ENCODE peak calls at places on chromosomes 7 and 10, in six cellular contexts. One of them, this sample, is unnamed.

GRCh38 chr10:99742240-99742639 is 10.2 kb downstream of the CUTC start:
- DNase-seq in K562: no peak
- DNase-seq in HepG2: no peak
- DNase-seq in GM12878: no peak
- DNase-seq in H1: no peak
- DNase-seq in SK-N-SH: no peak
- DNase-seq in this sample: peak; percentile 43

GRCh38 chr10:95650232-95650631 is 6.3 kb downstream of the ALDH18A1 start:
- DNase-seq in K562: no peak
- DNase-seq in HepG2: no peak
- DNase-seq in GM12878: no peak
- DNase-seq in H1: no peak
- DNase-seq in SK-N-SH: no peak
- DNase-seq in this sample: no peak

GRCh38 chr10:30002438-30003266 is 56.7 kb downstream of the JCAD start:
- DNase-seq in K562: peak; percentile 46
- DNase-seq in HepG2: peak; percentile 65
- DNase-seq in GM12878: no peak
- DNase-seq in H1: peak; percentile 80
- DNase-seq in SK-N-SH: peak; percentile 73
- DNase-seq in this sample: peak; percentile 70

GRCh38 chr7:19621740-19622139 is 87.1 kb downstream of the POLR1F start:
- DNase-seq in K562: no peak
- DNase-seq in HepG2: no peak
- DNase-seq in GM12878: no peak
- DNase-seq in H1: no peak
- DNase-seq in SK-N-SH: no peak
- DNase-seq in this sample: peak; percentile 0

GRCh38 chr7:101740981-101741725 is 76.3 kb upstream of the CUX1 start:
- DNase-seq in K562: no peak
- DNase-seq in HepG2: no peak
- DNase-seq in GM12878: peak; percentile 72
- DNase-seq in H1: no peak
- DNase-seq in SK-N-SH: no peak
- DNase-seq in this sample: no peak

GRCh38 chr10:116733566-116733965 is 8.8 kb downstream of the HSPA12A start:
- DNase-seq in K562: no peak
- DNase-seq in HepG2: no peak
- DNase-seq in GM12878: no peak
- DNase-seq in H1: no peak
- DNase-seq in SK-N-SH: no peak
- DNase-seq in this sample: peak; percentile 93

GRCh38 chr10:59907918-59908807 is 1.8 kb upstream of the CCDC6 start:
- DNase-seq in K562: peak; percentile 75
- DNase-seq in HepG2: no peak
- DNase-seq in GM12878: no peak
- DNase-seq in H1: peak; percentile 80
- DNase-seq in SK-N-SH: no peak
- DNase-seq in this sample: peak; percentile 85

GRCh38 chr7:139034855-139035587 is 821 bp downstream of the ZC3HAV1L start:
- DNase-seq in K562: no peak
- DNase-seq in HepG2: no peak
- DNase-seq in GM12878: no peak
- DNase-seq in H1: no peak
- DNase-seq in SK-N-SH: peak; percentile 85
- DNase-seq in this sample: peak; percentile 27

GRCh38 chr10:12252882-12253546 is 57.0 kb downstream of the CDC123 start:
- DNase-seq in K562: peak; percentile 50
- DNase-seq in HepG2: no peak
- DNase-seq in GM12878: no peak
- DNase-seq in H1: no peak
- DNase-seq in SK-N-SH: no peak
- DNase-seq in this sample: peak; percentile 34

GRCh38 chr10:4181690-4182089 is 396.7 kb upstream of the KLF6 start:
- DNase-seq in K562: no peak
- DNase-seq in HepG2: no peak
- DNase-seq in GM12878: no peak
- DNase-seq in H1: no peak
- DNase-seq in SK-N-SH: no peak
- DNase-seq in this sample: no peak

GRCh38 chr7:44537442-44537841 is 3.7 kb downstream of the NPC1L1 start:
- DNase-seq in K562: no peak
- DNase-seq in HepG2: no peak
- DNase-seq in GM12878: no peak
- DNase-seq in H1: no peak
- DNase-seq in SK-N-SH: no peak
- DNase-seq in this sample: no peak

GRCh38 chr7:55464422-55464821 is 99.3 kb downstream of the LANCL2 start:
- DNase-seq in K562: no peak
- DNase-seq in HepG2: no peak
- DNase-seq in GM12878: no peak
- DNase-seq in H1: no peak
- DNase-seq in SK-N-SH: peak; percentile 4
- DNase-seq in this sample: peak; percentile 40

DNA sequence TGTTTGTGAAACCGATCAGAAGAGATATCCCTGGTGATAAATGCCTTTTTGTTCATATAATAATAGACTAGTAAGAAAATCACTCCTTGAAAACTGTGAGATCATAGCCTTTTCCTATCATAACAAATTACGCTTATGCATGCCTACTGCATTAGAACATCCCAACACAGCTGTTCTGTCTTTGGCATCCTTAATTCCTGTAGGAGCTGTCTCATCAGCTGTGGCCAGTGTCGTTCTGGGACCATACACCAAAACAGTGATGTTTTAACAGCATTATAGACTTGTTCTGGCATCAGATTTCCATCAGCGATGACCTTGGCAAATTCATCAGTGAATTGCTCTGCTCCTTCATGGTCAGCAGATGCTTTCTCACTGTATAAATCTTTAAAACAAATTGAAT is 423.6 kb upstream of the LRGUK start:
- DNase-seq in K562: no peak
- DNase-seq in HepG2: no peak
- DNase-seq in GM12878: no peak
- DNase-seq in H1: no peak
- DNase-seq in SK-N-SH: peak; percentile 74
- DNase-seq in this sample: peak; percentile 98
- TF ChIP-seq RFX5 in K562: no peak
- TF ChIP-seq RFX5 in HepG2: no peak
- TF ChIP-seq RFX5 in GM12878: no peak
- TF ChIP-seq RFX5 in H1: no peak
- TF ChIP-seq RFX5 in SK-N-SH: no peak
- TF ChIP-seq RFX5 in this sample: no peak

GRCh38 chr7:76149847-76150691 is 51.6 kb upstream of the SRRM3 start:
- DNase-seq in K562: no peak
- DNase-seq in HepG2: no peak
- DNase-seq in GM12878: no peak
- DNase-seq in H1: no peak
- DNase-seq in SK-N-SH: peak; percentile 86
- DNase-seq in this sample: no peak
- H2AFZ ChIP-seq in K562: no peak overlapping the region
- H2AFZ ChIP-seq in HepG2: no peak overlapping the region
- H2AFZ ChIP-seq in GM12878: no peak overlapping the region
- H2AFZ ChIP-seq in H1: no peak overlapping the region
- H2AFZ ChIP-seq in SK-N-SH: peak overlapping the region; percentile 13
- H2AFZ ChIP-seq in this sample: no peak overlapping the region

GRCh38 chr10:89163265-89163995 is 43.7 kb downstream of the CH25H start:
- DNase-seq in K562: no peak
- DNase-seq in HepG2: no peak
- DNase-seq in GM12878: peak; percentile 76
- DNase-seq in H1: no peak
- DNase-seq in SK-N-SH: no peak
- DNase-seq in this sample: no peak
- TF ChIP-seq RFX5 in K562: no peak
- TF ChIP-seq RFX5 in HepG2: no peak
- TF ChIP-seq RFX5 in GM12878: no peak
- TF ChIP-seq RFX5 in H1: no peak
- TF ChIP-seq RFX5 in SK-N-SH: no peak
- TF ChIP-seq RFX5 in this sample: no peak

GRCh38 chr10:33749042-33749441 is 414.6 kb upstream of the NRP1 start:
- DNase-seq in K562: no peak
- DNase-seq in HepG2: no peak
- DNase-seq in GM12878: no peak
- DNase-seq in H1: no peak
- DNase-seq in SK-N-SH: no peak
- DNase-seq in this sample: no peak

GRCh38 chr10:33746878-33747277 is 412.4 kb upstream of the NRP1 start:
- DNase-seq in K562: no peak
- DNase-seq in HepG2: no peak
- DNase-seq in GM12878: no peak
- DNase-seq in H1: no peak
- DNase-seq in SK-N-SH: no peak
- DNase-seq in this sample: peak; percentile 66

GRCh38 chr10:33746176-33746575 is 411.7 kb upstream of the NRP1 start:
- DNase-seq in K562: no peak
- DNase-seq in HepG2: no peak
- DNase-seq in GM12878: no peak
- DNase-seq in H1: no peak
- DNase-seq in SK-N-SH: no peak
- DNase-seq in this sample: no peak

GRCh38 chr10:33753389-33753788 is 418.9 kb upstream of the NRP1 start:
- DNase-seq in K562: no peak
- DNase-seq in HepG2: no peak
- DNase-seq in GM12878: no peak
- DNase-seq in H1: no peak
- DNase-seq in SK-N-SH: no peak
- DNase-seq in this sample: no peak

DNA sequence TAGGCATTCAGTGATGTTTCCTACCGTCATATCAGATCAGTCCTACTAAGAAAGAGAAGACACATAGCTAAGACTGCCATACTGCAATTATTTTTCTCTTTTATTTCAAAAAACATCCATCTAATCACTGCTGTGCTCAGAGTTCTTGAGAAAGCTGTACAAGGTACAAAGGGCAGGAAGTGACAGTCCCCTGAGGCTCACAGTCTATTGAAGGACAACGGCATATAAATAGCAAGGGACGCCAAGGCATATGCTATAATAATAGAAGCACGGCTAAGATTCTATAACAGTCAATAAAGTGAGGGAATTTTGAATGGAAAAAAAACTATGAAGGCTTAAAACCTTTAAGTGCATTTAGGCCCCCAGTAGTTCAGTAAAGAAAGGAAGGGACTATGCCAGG is 415.3 kb upstream of the NRP1 start:
- DNase-seq in K562: no peak
- DNase-seq in HepG2: no peak
- DNase-seq in GM12878: no peak
- DNase-seq in H1: no peak
- DNase-seq in SK-N-SH: no peak
- DNase-seq in this sample: no peak
- H2AFZ ChIP-seq in K562: no peak overlapping the region
- H2AFZ ChIP-seq in HepG2: no peak overlapping the region
- H2AFZ ChIP-seq in GM12878: no peak overlapping the region
- H2AFZ ChIP-seq in H1: no peak overlapping the region
- H2AFZ ChIP-seq in SK-N-SH: no peak overlapping the region
- H2AFZ ChIP-seq in this sample: no peak overlapping the region

GRCh38 chr10:21183025-21183424 is 285.9 kb upstream of the NEBL start:
- DNase-seq in K562: no peak
- DNase-seq in HepG2: no peak
- DNase-seq in GM12878: no peak
- DNase-seq in H1: no peak
- DNase-seq in SK-N-SH: no peak
- DNase-seq in this sample: no peak

GRCh38 chr10:21181451-21181850 is 284.3 kb upstream of the NEBL start:
- DNase-seq in K562: no peak
- DNase-seq in HepG2: no peak
- DNase-seq in GM12878: no peak
- DNase-seq in H1: no peak
- DNase-seq in SK-N-SH: no peak
- DNase-seq in this sample: no peak

GRCh38 chr10:21180604-21181003 is 283.5 kb upstream of the NEBL start:
- DNase-seq in K562: peak; percentile 76
- DNase-seq in HepG2: no peak
- DNase-seq in GM12878: no peak
- DNase-seq in H1: no peak
- DNase-seq in SK-N-SH: no peak
- DNase-seq in this sample: no peak

GRCh38 chr10:21184984-21185383 is 287.9 kb upstream of the NEBL start:
- DNase-seq in K562: no peak
- DNase-seq in HepG2: no peak
- DNase-seq in GM12878: no peak
- DNase-seq in H1: no peak
- DNase-seq in SK-N-SH: no peak
- DNase-seq in this sample: no peak

DNA sequence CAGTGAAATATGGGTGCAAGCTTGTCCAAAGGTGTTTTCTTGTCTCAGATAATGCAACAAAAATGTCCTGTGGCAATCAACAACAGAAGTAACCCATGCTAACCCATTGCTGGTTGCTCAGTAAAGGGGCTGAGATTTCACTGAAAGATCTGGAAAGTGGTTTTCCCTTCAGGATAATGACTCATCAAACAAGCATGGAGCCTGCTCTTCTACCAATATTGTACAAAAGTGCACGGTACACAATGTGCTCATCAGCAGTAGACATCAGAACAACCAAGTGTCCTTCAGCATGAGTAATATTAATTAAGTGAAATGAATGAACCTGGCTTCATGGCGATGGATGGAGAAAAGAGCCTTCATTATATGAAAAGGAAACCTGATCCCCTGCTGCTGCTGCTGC is 287.1 kb upstream of the NEBL start:
- DNase-seq in K562: no peak
- DNase-seq in HepG2: no peak
- DNase-seq in GM12878: no peak
- DNase-seq in H1: no peak
- DNase-seq in SK-N-SH: no peak
- DNase-seq in this sample: no peak
- TF ChIP-seq RFX5 in K562: no peak
- TF ChIP-seq RFX5 in HepG2: no peak
- TF ChIP-seq RFX5 in GM12878: no peak
- TF ChIP-seq RFX5 in H1: no peak
- TF ChIP-seq RFX5 in SK-N-SH: no peak
- TF ChIP-seq RFX5 in this sample: no peak

DNA sequence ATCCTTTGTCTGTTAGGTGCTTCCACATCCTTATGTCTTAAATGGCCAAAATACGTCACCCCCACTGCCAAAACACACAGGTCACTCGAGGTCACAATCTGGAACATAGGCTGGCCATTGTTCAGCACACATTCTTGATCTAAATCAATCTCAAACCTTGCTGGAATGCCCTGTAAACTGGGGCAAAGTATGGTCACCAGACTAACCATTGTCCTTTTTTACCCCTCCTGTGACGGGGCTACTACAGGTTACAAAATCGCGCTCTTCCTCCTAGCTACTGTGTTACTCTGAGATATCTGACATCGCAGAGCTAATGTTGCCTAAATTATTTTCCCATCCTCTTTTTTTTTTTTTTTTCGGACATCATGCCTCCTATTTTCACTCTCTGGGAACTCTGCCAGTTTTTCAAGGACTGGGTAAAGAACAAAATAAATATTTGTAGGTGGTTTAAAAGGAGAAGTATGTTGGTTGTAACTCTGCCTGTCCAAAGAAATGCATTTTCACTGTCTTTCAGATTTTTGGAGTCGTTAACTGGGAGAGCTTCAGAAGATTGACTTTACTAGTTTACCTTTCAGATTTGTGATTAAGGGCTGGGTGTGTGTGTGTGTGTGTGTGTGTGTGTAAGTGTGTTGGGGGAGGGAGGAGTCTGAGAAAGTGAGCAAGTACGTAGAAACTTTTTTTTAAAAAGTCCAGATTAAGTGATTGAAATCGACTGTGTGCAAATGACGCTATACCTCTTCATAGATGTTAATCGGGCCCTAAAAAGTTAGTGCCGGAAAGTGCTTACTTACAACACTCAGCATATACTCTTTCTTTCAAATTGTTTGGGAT is 942 bp upstream of the KIAA1217 start:
- DNase-seq in K562: no peak
- DNase-seq in HepG2: peak; percentile 94
- DNase-seq in GM12878: no peak
- DNase-seq in H1: no peak
- DNase-seq in SK-N-SH: no peak
- DNase-seq in this sample: no peak
- H2AFZ ChIP-seq in K562: no peak overlapping the region
- H2AFZ ChIP-seq in HepG2: no peak overlapping the region
- H2AFZ ChIP-seq in GM12878: no peak overlapping the region
- H2AFZ ChIP-seq in H1: peak overlapping the region; percentile 35
- H2AFZ ChIP-seq in SK-N-SH: peak overlapping the region; percentile 84
- H2AFZ ChIP-seq in this sample: no peak overlapping the region

This sample was measured in IMR-90.